ENCODE peak calls at places on chromosomes 12 and 14, in seven cellular contexts. Y is HepG2, U is A549, V is K562, B is IMR-90, O is GM12878, T is H1. I is an unnamed sample.

GRCh38 chr12:48185181-48185919 is 1.9 kb downstream of the CCDC184 start:
- DNase-seq in Y (no peak), U (no peak), V (no peak), B (no peak), O (no peak), T (peak; percentile 63), I (no peak)

GRCh38 chr14:73710737-73711136 is 3.4 kb downstream of the PNMA1 start:
- DNase-seq in Y (no peak), U (no peak), V (no peak), B (no peak), O (no peak), T (no peak), I (no peak)

GRCh38 chr14:77022219-77022852 is 6.2 kb downstream of the IRF2BPL start:
- DNase-seq in Y (no peak), U (no peak), V (no peak), B (no peak), O (no peak), T (no peak), I (no peak)

GRCh38 chr12:31323466-31324115 is 2.4 kb downstream of the SINHCAF start:
- DNase-seq in Y (no peak), U (peak; percentile 41), V (peak; percentile 64), B (no peak), O (no peak), T (peak; percentile 67), I (no peak)

GRCh38 chr12:75953312-75953906 is 78.2 kb downstream of the PHLDA1 start:
- DNase-seq in Y (no peak), U (peak; percentile 88), V (no peak), B (peak; percentile 63), O (no peak), T (no peak), I (no peak)

GRCh38 chr12:91274886-91275285 is 92.3 kb upstream of the DCN start:
- DNase-seq in Y (no peak), U (no peak), V (no peak), B (peak; percentile 84), O (no peak), T (no peak), I (no peak)

GRCh38 chr14:50823051-50823762 is 7.8 kb downstream of the NIN start:
- DNase-seq in Y (no peak), U (no peak), V (no peak), B (no peak), O (peak; percentile 39), T (no peak), I (no peak)

GRCh38 chr12:32517966-32518365 is 118.6 kb downstream of the FGD4 start:
- DNase-seq in Y (no peak), U (no peak), V (no peak), B (no peak), O (no peak), T (no peak), I (no peak)

GRCh38 chr12:132373967-132374820 is 44.8 kb upstream of the GALNT9 start:
- DNase-seq in Y (no peak), U (no peak), V (no peak), B (no peak), O (no peak), T (no peak), I (no peak)

GRCh38 chr14:34029921-34030334 is 79.1 kb upstream of the EGLN3 start:
- DNase-seq in Y (no peak), U (no peak), V (peak; percentile 58), B (no peak), O (no peak), T (peak; percentile 47), I (no peak)

GRCh38 chr14:69044965-69045555 is 66.0 kb upstream of the ACTN1 start:
- DNase-seq in Y (no peak), U (no peak), V (no peak), B (peak; percentile 91), O (no peak), T (no peak), I (no peak)

GRCh38 chr14:77498120-77498979 is at the start of gene ISM2:
- DNase-seq in Y (peak; percentile 44), U (peak; percentile 32), V (peak; percentile 51), B (peak; percentile 28), O (no peak), T (peak; percentile 72), I (peak; percentile 86)

GRCh38 chr14:68309121-68309520 is 483.7 kb downstream of the ZFP36L1 start:
- DNase-seq in Y (no peak), U (no peak), V (no peak), B (no peak), O (no peak), T (no peak), I (no peak)

GRCh38 chr12:87848248-87848868 is 180.8 kb downstream of the C12orf50 start:
- DNase-seq in Y (peak; percentile 25), U (peak; percentile 78), V (peak; percentile 45), B (peak; percentile 82), O (peak; percentile 12), T (no peak), I (peak; percentile 31)

GRCh38 chr12:5523396-5524115 is 91.6 kb downstream of the NTF3 start:
- DNase-seq in Y (no peak), U (no peak), V (no peak), B (no peak), O (no peak), T (peak; percentile 33), I (no peak)

GRCh38 chr12:24600996-24601395 is 347.9 kb downstream of the BCAT1 start:
- DNase-seq in Y (no peak), U (no peak), V (no peak), B (peak; percentile 92), O (no peak), T (no peak), I (no peak)

GRCh38 chr12:124385219-124385969 is 90.5 kb downstream of the RFLNA start:
- DNase-seq in Y (no peak), U (peak; percentile 80), V (no peak), B (peak; percentile 85), O (no peak), T (no peak), I (no peak)

GRCh38 chr14:32692441-32692840 is 246.2 kb upstream of the NPAS3 start:
- DNase-seq in Y (no peak), U (no peak), V (no peak), B (no peak), O (no peak), T (no peak), I (no peak)

GRCh38 chr12:26803552-26803951 is 29.4 kb downstream of the ITPR2 start:
- DNase-seq in Y (no peak), U (peak; percentile 5), V (no peak), B (peak; percentile 50), O (no peak), T (no peak), I (no peak)

GRCh38 chr14:90545966-90546751 is 149.3 kb downstream of the CALM1 start:
- DNase-seq in Y (no peak), U (no peak), V (no peak), B (no peak), O (no peak), T (no peak), I (peak; percentile 76)

GRCh38 chr14:57380935-57381334 is 9.5 kb upstream of the NAA30 start:
- DNase-seq in Y (no peak), U (no peak), V (no peak), B (no peak), O (no peak), T (no peak), I (no peak)

GRCh38 chr12:27635349-27635972 is 60.8 kb upstream of the REP15 start:
- DNase-seq in Y (peak; percentile 44), U (peak; percentile 67), V (peak; percentile 21), B (peak; percentile 77), O (no peak), T (no peak), I (peak; percentile 15)

DNA sequence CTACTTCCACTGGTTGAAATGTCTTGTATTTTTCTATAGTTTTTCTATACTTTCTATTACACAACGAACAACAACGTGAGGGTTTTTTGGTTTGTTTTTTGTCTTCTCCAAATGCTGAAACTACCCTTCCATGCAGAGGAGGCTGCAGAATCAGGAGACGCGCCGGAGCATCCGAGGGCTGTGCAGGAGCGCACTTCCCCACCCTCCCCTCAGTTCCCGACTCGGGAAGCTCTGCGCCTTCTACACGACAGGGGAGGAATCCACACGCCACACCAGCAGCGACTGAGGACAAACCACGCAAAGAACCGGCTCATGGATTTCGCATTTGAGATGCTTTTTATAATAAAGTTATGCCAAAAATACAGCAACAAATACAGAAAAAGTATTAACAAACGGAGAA is 30.9 kb downstream of the SLC15A4 start:
- DNase-seq in Y (no peak), U (no peak), V (no peak), B (no peak), O (no peak), T (no peak), I (no peak)
- TF ChIP-seq USF2 in Y (no peak), U (no peak), V (no peak), B (no peak), O (no peak), T (no peak), I (no peak)

GRCh38 chr12:49662998-49663843 is 39.9 kb downstream of the PRPF40B start:
- DNase-seq in Y (peak; percentile 14), U (no peak), V (peak; percentile 89), B (peak; percentile 86), O (peak; percentile 75), T (no peak), I (peak; percentile 50)
- H3K4me1 ChIP-seq in Y (peaks cover 15% of the 10 kb centered on the region), U (no peaks in the 10 kb centered on the region), V (peaks cover 26% of the 10 kb centered on the region), B (peaks cover 25% of the 10 kb centered on the region), O (peaks cover 58% of the 10 kb centered on the region), T (peaks cover 6% of the 10 kb centered on the region), I (peaks cover 20% of the 10 kb centered on the region)

GRCh38 chr12:65755596-65755978 is 68.7 kb upstream of the HMGA2 start:
- DNase-seq in Y (no peak), U (no peak), V (no peak), B (peak; percentile 36), O (no peak), T (no peak), I (no peak)
- TF ChIP-seq USF2 in Y (no peak), U (no peak), V (no peak), B (no peak), O (no peak), T (no peak), I (no peak)

GRCh38 chr14:98937021-98937420 is 335.0 kb downstream of the BCL11B start:
- DNase-seq in Y (no peak), U (no peak), V (no peak), B (no peak), O (no peak), T (no peak), I (no peak)
- H3K4me1 ChIP-seq in Y (no peaks in the 10 kb centered on the region), U (no peaks in the 10 kb centered on the region), V (no peaks in the 10 kb centered on the region), B (no peaks in the 10 kb centered on the region), O (no peaks in the 10 kb centered on the region), T (no peaks in the 10 kb centered on the region), I (no peaks in the 10 kb centered on the region)

GRCh38 chr14:96177766-96178377 is 26.8 kb upstream of the BDKRB2 start:
- DNase-seq in Y (no peak), U (no peak), V (no peak), B (no peak), O (no peak), T (no peak), I (no peak)
- TF ChIP-seq USF2 in Y (no peak), U (no peak), V (no peak), B (no peak), O (no peak), T (no peak), I (no peak)

GRCh38 chr14:67010602-67011001 is 178.6 kb upstream of the GARIN2 start:
- DNase-seq in Y (no peak), U (no peak), V (no peak), B (no peak), O (no peak), T (no peak), I (no peak)
- H3K4me1 ChIP-seq in Y (no peaks in the 10 kb centered on the region), U (no peaks in the 10 kb centered on the region), V (no peaks in the 10 kb centered on the region), B (no peaks in the 10 kb centered on the region), O (no peaks in the 10 kb centered on the region), T (no peaks in the 10 kb centered on the region), I (no peaks in the 10 kb centered on the region)

I was measured in SK-N-SH.